ENCODE peak calls at places on chromosome 10, in five cellular contexts. Y, R, I, O and B are unnamed samples.

GRCh38 chr10:88865281-88865876 is 13.7 kb upstream of the ANKRD22 start:
- DNase-seq in Y (no peak), O (peak; percentile 4), I (no peak), R (no peak), B (no peak)

GRCh38 chr10:97781541-97782331 is 9.9 kb upstream of the SFRP5 start:
- DNase-seq in Y (no peak), I (no peak), O (no peak), R (no peak), B (no peak)

GRCh38 chr10:74988055-74988773 is 123.2 kb upstream of the SAMD8 start:
- DNase-seq in R (no peak), O (no peak), I (no peak), Y (no peak), B (no peak)

GRCh38 chr10:60480865-60481563 is 91.3 kb upstream of the ANK3 start:
- DNase-seq in I (no peak), Y (no peak), O (no peak), R (no peak), B (peak; percentile 88)

GRCh38 chr10:126876456-126876855 is 28.8 kb upstream of the DOCK1 start:
- DNase-seq in I (no peak), O (no peak), R (no peak), Y (no peak), B (no peak)

GRCh38 chr10:102599565-102600327 is 44.5 kb upstream of the TRIM8 start:
- DNase-seq in Y (no peak), O (peak; percentile 96), I (no peak), R (no peak), B (peak; percentile 51)

GRCh38 chr10:131694168-131694962 is 206.4 kb upstream of the PPP2R2D start:
- DNase-seq in Y (no peak), R (no peak), O (no peak), I (no peak), B (no peak)

GRCh38 chr10:52004342-52004949 is 305.1 kb upstream of the CSTF2T start:
- DNase-seq in O (no peak), R (no peak), I (no peak), Y (no peak), B (peak; percentile 32)

GRCh38 chr10:93913706-93914105 is 19.9 kb downstream of the SLC35G1 start:
- DNase-seq in R (no peak), O (no peak), I (no peak), Y (no peak), B (no peak)